ENCODE peak calls at places on chromosomes 16 and 17, in five cellular contexts. A is AG04450; V is adrenal gland; Y is naive thymus-derived CD4-positive, alpha-beta T cell; P is CD4-positive, alpha-beta T cell. I is an unnamed sample.

GRCh38 chr17:82351713-82352488 is 7.1 kb upstream of the TEX19 start:
- DNase-seq in A (peak; percentile 81), V (peak; percentile 86), Y (peak; percentile 66), P (peak; percentile 68), I (peak; percentile 65)

GRCh38 chr16:60318486-60318885 is 1584.4 kb upstream of the GOT2 start:
- DNase-seq in A (no peak), V (no peak), Y (no peak), P (no peak), I (no peak)

GRCh38 chr16:82011199-82011641 is at the start of gene SDR42E1:
- DNase-seq in A (no peak), V (no peak), Y (peak; percentile 63), P (peak; percentile 64), I (peak; percentile 61)

GRCh38 chr17:62876063-62876462 is 67.9 kb upstream of the MARCHF10 start:
- DNase-seq in A (no peak), V (no peak), Y (no peak), P (no peak), I (no peak)

GRCh38 chr16:28146536-28146935 is 65.2 kb downstream of the XPO6 start:
- DNase-seq in A (no peak), V (no peak), Y (no peak), P (no peak), I (no peak)

GRCh38 chr17:73646409-73647305 is 2.4 kb upstream of the SDK2 start:
- DNase-seq in A (no peak), V (no peak), Y (no peak), P (peak; percentile 32), I (no peak)

GRCh38 chr17:1094591-1094990 is 85.2 kb downstream of the ABR start:
- DNase-seq in A (no peak), V (no peak), Y (no peak), P (no peak), I (no peak)

GRCh38 chr17:29349409-29349808 is 40.8 kb upstream of the TAOK1 start:
- DNase-seq in A (no peak), V (no peak), Y (no peak), P (no peak), I (no peak)

GRCh38 chr16:70437582-70438324 is 1.1 kb downstream of the ST3GAL2 start:
- DNase-seq in A (no peak), V (peak; percentile 66), Y (no peak), P (no peak), I (no peak)

GRCh38 chr16:81996664-81997529 is 14.4 kb downstream of the SDR42E1 start:
- DNase-seq in A (no peak), V (no peak), Y (no peak), P (no peak), I (no peak)

GRCh38 chr17:79831367-79832210 is 7.7 kb downstream of the CBX4 start:
- DNase-seq in A (no peak), V (peak; percentile 83), Y (no peak), P (no peak), I (no peak)

GRCh38 chr17:15488557-15488956 is 21.1 kb upstream of the CDRT4 start:
- DNase-seq in A (no peak), V (no peak), Y (no peak), P (no peak), I (no peak)

GRCh38 chr17:79835953-79836951 is 3.0 kb downstream of the CBX4 start:
- DNase-seq in A (no peak), V (peak; percentile 38), Y (no peak), P (no peak), I (no peak)

GRCh38 chr17:49952209-49952911 is 16.6 kb upstream of the DLX4 start:
- DNase-seq in A (peak; percentile 11), V (peak; percentile 76), Y (peak; percentile 62), P (peak; percentile 76), I (peak; percentile 80)

GRCh38 chr17:36945959-36946725 is 2.6 kb upstream of the AATF start:
- DNase-seq in A (no peak), V (no peak), Y (no peak), P (no peak), I (no peak)

GRCh38 chr17:50532452-50533024 is at the start of gene EPN3:
- DNase-seq in A (no peak), V (peak; percentile 48), Y (no peak), P (no peak), I (no peak)

GRCh38 chr17:42387663-42388380 is 420 bp downstream of the STAT3 start:
- DNase-seq in A (no peak), V (peak; percentile 53), Y (peak; percentile 28), P (peak; percentile 7), I (peak; percentile 26)

GRCh38 chr16:16022683-16023064 is 73.3 kb downstream of the ABCC1 start:
- DNase-seq in A (no peak), V (no peak), Y (no peak), P (no peak), I (no peak)

GRCh38 chr17:56441331-56441730 is 152.2 kb upstream of the NOG start:
- DNase-seq in A (peak; percentile 24), V (no peak), Y (no peak), P (no peak), I (no peak)

GRCh38 chr16:68351991-68352431 is 41.2 kb downstream of the PRMT7 start:
- DNase-seq in A (no peak), V (no peak), Y (no peak), P (no peak), I (no peak)

GRCh38 chr16:54286330-54287017 is at the start of gene IRX3:
- DNase-seq in A (no peak), V (peak; percentile 56), Y (no peak), P (no peak), I (no peak)

GRCh38 chr16:69176033-69176780 is 10.8 kb upstream of the SNTB2 start:
- DNase-seq in A (peak; percentile 43), V (no peak), Y (no peak), P (no peak), I (no peak)

GRCh38 chr17:63993368-63993990 is 4.7 kb upstream of the PRR29 start:
- DNase-seq in A (no peak), V (no peak), Y (no peak), P (no peak), I (peak; percentile 28)

GRCh38 chr17:57532966-57533365 is 212.1 kb downstream of the CCDC182 start:
- DNase-seq in A (no peak), V (no peak), Y (no peak), P (no peak), I (no peak)

GRCh38 chr16:47970291-47970931 is 185.4 kb downstream of the ABCC12 start:
- DNase-seq in A (peak; percentile 13), V (no peak), Y (no peak), P (no peak), I (no peak)

GRCh38 chr16:63187638-63188037 is 1151.4 kb upstream of the CDH8 start:
- DNase-seq in A (no peak), V (no peak), Y (no peak), P (no peak), I (no peak)
- H3K9me3 ChIP-seq in A (no peaks in the 10 kb centered on the region), V (no peaks in the 10 kb centered on the region), Y (no peaks in the 10 kb centered on the region), P (peaks cover 6% of the 10 kb centered on the region), I (no peaks in the 10 kb centered on the region)

GRCh38 chr17:22692801-22693171 is 1000.5 kb downstream of the KCNJ18 start:
- DNase-seq in A (no peak), V (no peak), Y (no peak), P (no peak), I (no peak)
- H3K9me3 ChIP-seq in A (peaks cover 38% of the 10 kb centered on the region), V (no peaks in the 10 kb centered on the region), Y (peaks cover 13% of the 10 kb centered on the region), P (peaks cover 4% of the 10 kb centered on the region), I (no peaks in the 10 kb centered on the region)

DNA sequence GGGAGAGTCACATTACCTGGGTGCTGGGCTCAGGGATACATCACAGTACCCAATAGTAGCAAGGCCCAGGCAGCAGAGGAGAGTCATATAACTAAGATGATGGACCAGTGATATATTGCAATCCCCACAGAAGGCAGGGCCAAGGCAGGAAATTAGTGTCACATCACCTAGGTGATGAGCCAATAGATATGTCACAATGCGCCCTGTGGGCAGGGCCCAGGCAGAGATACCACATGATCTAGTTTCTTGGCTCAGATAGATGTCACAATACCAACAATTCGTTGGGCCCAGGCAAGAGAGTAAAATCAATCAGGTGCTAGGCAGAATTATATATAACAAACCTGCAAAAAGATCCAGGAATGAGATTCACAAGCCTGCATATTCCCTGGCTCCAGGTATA is 2111.5 kb downstream of the TP53TG3F start:
- DNase-seq in A (no peak), V (no peak), Y (no peak), P (no peak), I (no peak)
- H3K9me3 ChIP-seq in A (peaks cover 43% of the 10 kb centered on the region), V (no peaks in the 10 kb centered on the region), Y (peaks cover 33% of the 10 kb centered on the region), P (peaks cover 13% of the 10 kb centered on the region), I (peaks cover under 1% of the 10 kb centered on the region)

GRCh38 chr17:70577456-70577855 is 408.1 kb downstream of the KCNJ2 start:
- DNase-seq in A (no peak), V (no peak), Y (no peak), P (no peak), I (no peak)
- H3K9me3 ChIP-seq in A (peaks cover 3% of the 10 kb centered on the region), V (no peaks in the 10 kb centered on the region), Y (no peaks in the 10 kb centered on the region), P (no peaks in the 10 kb centered on the region), I (no peaks in the 10 kb centered on the region)

GRCh38 chr17:22203208-22203715 is 510.9 kb downstream of the KCNJ18 start:
- DNase-seq in A (no peak), V (no peak), Y (no peak), P (no peak), I (no peak)
- H3K9me3 ChIP-seq in A (peaks cover 59% of the 10 kb centered on the region), V (no peaks in the 10 kb centered on the region), Y (peaks cover 12% of the 10 kb centered on the region), P (no peaks in the 10 kb centered on the region), I (no peaks in the 10 kb centered on the region)